ENCODE peak calls at places on chromosomes 4 and X, in four cellular contexts. U is endodermal cell, I is OCI-LY7, Z is upper lobe of left lung. B is an unnamed sample.

GRCh38 chr4:37956941-37957340 is 3.3 kb upstream of the PTTG2 start:
- DNase-seq in U (no peak), Z (no peak), I (no peak), B (no peak)

GRCh38 chrX:108736509-108737479 is at the start of gene IRS4:
- DNase-seq in Z (no peak), U (peak), I (no peak), B (no peak)

GRCh38 chrX:50941638-50942037 is 31.1 kb downstream of the BMP15 start:
- DNase-seq in I (peak), Z (no peak), U (peak), B (no peak)

GRCh38 chrX:64894454-64895038 is 81.7 kb downstream of the ZC4H2 start:
- DNase-seq in Z (no peak), I (peak), U (peak), B (no peak)

GRCh38 chr4:104490770-104491395 is 3.8 kb downstream of the CXXC4 start:
- DNase-seq in U (peak), I (peak), Z (peak), B (peak)

GRCh38 chr4:10106421-10107039 is 10.1 kb downstream of the WDR1 start:
- DNase-seq in Z (peak), U (no peak), I (no peak), B (no peak)

GRCh38 chr4:19301527-19301926 is 950.2 kb upstream of the SLIT2 start:
- DNase-seq in Z (no peak), U (no peak), I (no peak), B (no peak)

GRCh38 chr4:7436256-7436655 is 1.5 kb upstream of the PSAPL1 start:
- DNase-seq in U (no peak), Z (no peak), I (no peak), B (no peak)

GRCh38 chrX:65928522-65928921 is 111.4 kb downstream of the VSIG4 start:
- DNase-seq in I (no peak), U (no peak), Z (no peak), B (no peak)

GRCh38 chr4:8198206-8198905 is 734 bp upstream of the SH3TC1 start:
- DNase-seq in U (no peak), I (no peak), Z (peak), B (no peak)

GRCh38 chrX:2710041-2710471 is 19.0 kb downstream of the CD99 start:
- DNase-seq in Z (no peak), I (no peak), U (peak), B (no peak)

GRCh38 chrX:68994135-68994882 is 165.5 kb downstream of the EFNB1 start:
- DNase-seq in I (no peak), Z (no peak), U (peak), B (no peak)

GRCh38 chr4:31793907-31794306 is 1073.7 kb downstream of the PCDH7 start:
- DNase-seq in I (no peak), U (no peak), Z (no peak), B (no peak)

GRCh38 chrX:11577603-11578002 is 88.1 kb downstream of the ARHGAP6 start:
- DNase-seq in Z (no peak), U (no peak), I (no peak), B (no peak)

GRCh38 chr4:146132445-146132844 is 43.1 kb upstream of the LSM6 start:
- DNase-seq in I (no peak), Z (no peak), U (no peak), B (no peak)

GRCh38 chr4:48752256-48752655 is 27.8 kb downstream of the FRYL start:
- DNase-seq in Z (no peak), I (no peak), U (no peak), B (no peak)

GRCh38 chr4:93261207-93261606 is 567.3 kb upstream of the ATOH1 start:
- DNase-seq in I (no peak), U (no peak), Z (no peak), B (no peak)

GRCh38 chrX:129318375-129318774 is 204.9 kb downstream of the SMARCA1 start:
- DNase-seq in I (peak), U (peak), Z (no peak), B (no peak)

GRCh38 chr4:43843501-43843900 is 605.1 kb downstream of the KCTD8 start:
- DNase-seq in U (no peak), Z (no peak), I (no peak), B (no peak)

GRCh38 chrX:132086717-132087116 is 41.1 kb downstream of the FRMD7 start:
- DNase-seq in Z (no peak), I (no peak), U (no peak), B (no peak)

GRCh38 chr4:28421221-28421620 is 1560.6 kb downstream of the STIM2 start:
- DNase-seq in I (no peak), U (no peak), Z (no peak), B (no peak)

GRCh38 chr4:133154725-133155124 is 5.6 kb downstream of the PCDH10 start:
- DNase-seq in I (peak), Z (no peak), U (peak), B (peak)

GRCh38 chr4:153591441-153591840 is 92.6 kb upstream of the TLR2 start:
- DNase-seq in I (no peak), Z (no peak), U (no peak), B (no peak)

GRCh38 chr4:118920247-118920646 is 31.6 kb downstream of the SYNPO2 start:
- DNase-seq in Z (no peak), I (no peak), U (no peak), B (no peak)

GRCh38 chrX:154019061-154019621 is 561 bp downstream of the IRAK1 start:
- DNase-seq in I (peak), Z (no peak), U (no peak), B (no peak)

GRCh38 chr4:150126880-150127236 is 48.6 kb downstream of the DCLK2 start:
- DNase-seq in I (no peak), Z (no peak), U (no peak), B (no peak)

GRCh38 chrX:28225508-28225907 is 244.3 kb upstream of the DCAF8L1 start:
- DNase-seq in Z (no peak), U (no peak), I (no peak), B (no peak)

GRCh38 chr4:146243883-146244277 is 29.5 kb downstream of the REELD1 start:
- DNase-seq in U (no peak), Z (no peak), I (no peak), B (no peak)

GRCh38 chr4:72945719-72946336 is 123.7 kb downstream of the COX18 start:
- DNase-seq in Z (no peak), I (no peak), U (peak), B (no peak)

GRCh38 chr4:21768349-21769310 is 179.9 kb downstream of the KCNIP4 start:
- DNase-seq in I (peak), Z (no peak), U (no peak), B (no peak)

GRCh38 chrX:17023670-17024069 is 77.2 kb downstream of the REPS2 start:
- DNase-seq in I (no peak), U (no peak), Z (no peak), B (no peak)

GRCh38 chrX:132957211-132958085 is 981 bp downstream of the HS6ST2 start:
- DNase-seq in U (no peak), Z (no peak), I (no peak), B (peak)

GRCh38 chrX:56615282-56615681 is 51.9 kb downstream of the UBQLN2 start:
- DNase-seq in Z (no peak), I (no peak), U (no peak), B (no peak)

GRCh38 chr4:58061967-58062366 is 951.8 kb upstream of the IGFBP7 start:
- DNase-seq in U (no peak), Z (no peak), I (no peak), B (no peak)

GRCh38 chr4:174526731-174527130 is 4.4 kb upstream of the HPGD start:
- DNase-seq in U (no peak), Z (no peak), I (no peak), B (no peak)

GRCh38 chr4:183838987-183839712 is 66.0 kb upstream of the STOX2 start:
- DNase-seq in U (peak), I (peak), Z (no peak), B (no peak)
- TF ChIP-seq CTCF in U (peak), I (peak), Z (no peak), B (no peak)

GRCh38 chr4:166091914-166092510 is 219.0 kb downstream of the TLL1 start:
- DNase-seq in Z (no peak), U (no peak), I (peak), B (no peak)

GRCh38 chr4:166088576-166088975 is 215.5 kb downstream of the TLL1 start:
- DNase-seq in Z (no peak), U (no peak), I (no peak), B (no peak)

GRCh38 chr4:166092797-166093196 is 219.8 kb downstream of the TLL1 start:
- DNase-seq in I (no peak), U (no peak), Z (no peak), B (no peak)

GRCh38 chr4:166087569-166087968 is 214.5 kb downstream of the TLL1 start:
- DNase-seq in Z (no peak), U (no peak), I (no peak), B (no peak)

GRCh38 chr4:166091146-166091545 is 218.1 kb downstream of the TLL1 start:
- DNase-seq in U (no peak), Z (no peak), I (no peak), B (no peak)
- TF ChIP-seq CTCF in U (peak), Z (no peak), I (no peak), B (no peak)

GRCh38 chr4:76736434-76736833 is 161.5 kb downstream of the SOWAHB start:
- DNase-seq in Z (no peak), U (no peak), I (no peak), B (no peak)

GRCh38 chr4:76729991-76730390 is 168.0 kb downstream of the SOWAHB start:
- DNase-seq in U (no peak), I (no peak), Z (no peak), B (no peak)

GRCh38 chr4:76737180-76737579 is 160.8 kb downstream of the SOWAHB start:
- DNase-seq in U (no peak), Z (no peak), I (no peak), B (no peak)

GRCh38 chr4:76732246-76732645 is 165.7 kb downstream of the SOWAHB start:
- DNase-seq in U (no peak), Z (no peak), I (no peak), B (no peak)

GRCh38 chr4:76733380-76733779 is 164.6 kb downstream of the SOWAHB start:
- DNase-seq in Z (no peak), U (peak), I (no peak), B (no peak)
- TF ChIP-seq CTCF in Z (no peak), U (peak), I (no peak), B (no peak)

GRCh38 chr4:112517911-112518310 is 1.9 kb upstream of the NEUROG2 start:
- DNase-seq in U (no peak), I (no peak), Z (no peak), B (no peak)

GRCh38 chr4:112520598-112521122 is 4.7 kb upstream of the NEUROG2 start:
- DNase-seq in Z (no peak), I (no peak), U (no peak), B (no peak)

GRCh38 chr4:112521123-112522116 is 5.4 kb upstream of the NEUROG2 start:
- DNase-seq in Z (no peak), U (peak), I (peak), B (no peak)

GRCh38 chr4:112518675-112519074 is 2.7 kb upstream of the NEUROG2 start:
- DNase-seq in Z (no peak), U (no peak), I (no peak), B (no peak)

GRCh38 chr4:112519689-112520597 is 4.0 kb upstream of the NEUROG2 start:
- DNase-seq in Z (no peak), I (no peak), U (peak), B (no peak)
- TF ChIP-seq CTCF in Z (no peak), I (peak), U (peak), B (no peak)

B was measured in mesothelial cell of epicardium.